ENCODE peak calls at places on chromosome 14, in four cellular contexts. One of them, this sample, is unnamed.

GRCh38 chr14:49464885-49465284 is 121.3 kb downstream of the RPS29 start:
- DNase-seq in A549: peak; percentile 20
- DNase-seq in GM12878: no peak
- DNase-seq in K562: peak; percentile 8
- DNase-seq in this sample: peak; percentile 17

GRCh38 chr14:34134484-34134883 is 183.6 kb upstream of the EGLN3 start:
- DNase-seq in K562: no peak
- DNase-seq in GM12878: no peak
- DNase-seq in A549: no peak
- DNase-seq in this sample: no peak

GRCh38 chr14:48584031-48584430 is 908.6 kb upstream of the MDGA2 start:
- DNase-seq in A549: no peak
- DNase-seq in K562: no peak
- DNase-seq in GM12878: no peak
- DNase-seq in this sample: no peak

GRCh38 chr14:45838597-45838996 is 585.6 kb upstream of the MIS18BP1 start:
- DNase-seq in K562: no peak
- DNase-seq in GM12878: peak; percentile 11
- DNase-seq in A549: no peak
- DNase-seq in this sample: peak; percentile 9

GRCh38 chr14:90426663-90427062 is 29.8 kb downstream of the CALM1 start:
- DNase-seq in K562: no peak
- DNase-seq in A549: no peak
- DNase-seq in GM12878: no peak
- DNase-seq in this sample: no peak

GRCh38 chr14:57189070-57189469 is 79.6 kb downstream of the EXOC5 start:
- DNase-seq in GM12878: no peak
- DNase-seq in K562: peak; percentile 13
- DNase-seq in A549: peak; percentile 39
- DNase-seq in this sample: peak; percentile 8

GRCh38 chr14:82779301-82779700 is 1245.6 kb upstream of the SEL1L start:
- DNase-seq in A549: no peak
- DNase-seq in K562: no peak
- DNase-seq in GM12878: no peak
- DNase-seq in this sample: no peak

GRCh38 chr14:95875831-95876768 is 532 bp upstream of the TUNAR start:
- DNase-seq in K562: no peak
- DNase-seq in GM12878: no peak
- DNase-seq in A549: no peak
- DNase-seq in this sample: no peak

GRCh38 chr14:73613046-73613383 is 698 bp downstream of the ACOT6 start:
- DNase-seq in A549: peak; percentile 52
- DNase-seq in GM12878: no peak
- DNase-seq in K562: no peak
- DNase-seq in this sample: peak; percentile 25

GRCh38 chr14:93015505-93015904 is 92.6 kb downstream of the CHGA start:
- DNase-seq in GM12878: no peak
- DNase-seq in A549: no peak
- DNase-seq in K562: no peak
- DNase-seq in this sample: no peak

GRCh38 chr14:96824283-96824682 is 27.1 kb downstream of the VRK1 start:
- DNase-seq in K562: no peak
- DNase-seq in A549: no peak
- DNase-seq in GM12878: no peak
- DNase-seq in this sample: no peak

GRCh38 chr14:69711065-69711464 is 55.9 kb upstream of the SRSF5 start:
- DNase-seq in GM12878: no peak
- DNase-seq in K562: no peak
- DNase-seq in A549: no peak
- DNase-seq in this sample: no peak

GRCh38 chr14:34875031-34875922 is at the start of gene BAZ1A:
- DNase-seq in K562: peak; percentile 72
- DNase-seq in A549: peak; percentile 90
- DNase-seq in GM12878: peak; percentile 41
- DNase-seq in this sample: peak; percentile 89

GRCh38 chr14:54435500-54435981 is 5.6 kb downstream of the CNIH1 start:
- DNase-seq in GM12878: no peak
- DNase-seq in A549: no peak
- DNase-seq in K562: peak; percentile 20
- DNase-seq in this sample: no peak

GRCh38 chr14:90512332-90512951 is 115.6 kb downstream of the CALM1 start:
- DNase-seq in A549: no peak
- DNase-seq in K562: no peak
- DNase-seq in GM12878: no peak
- DNase-seq in this sample: no peak

GRCh38 chr14:39766397-39767000 is 334.3 kb upstream of the FBXO33 start:
- DNase-seq in A549: no peak
- DNase-seq in GM12878: no peak
- DNase-seq in K562: no peak
- DNase-seq in this sample: no peak

GRCh38 chr14:99930420-99931274 is 134.6 kb upstream of the EVL start:
- DNase-seq in GM12878: peak; percentile 82
- DNase-seq in A549: no peak
- DNase-seq in K562: no peak
- DNase-seq in this sample: no peak
- TF ChIP-seq MAX in GM12878: no peak
- TF ChIP-seq MAX in A549: no peak
- TF ChIP-seq MAX in K562: no peak
- TF ChIP-seq MAX in this sample: no peak

GRCh38 chr14:85425507-85425906 is 104.4 kb upstream of the FLRT2 start:
- DNase-seq in A549: no peak
- DNase-seq in GM12878: no peak
- DNase-seq in K562: no peak
- DNase-seq in this sample: no peak
- TF ChIP-seq CTCF in A549: no peak
- TF ChIP-seq CTCF in GM12878: no peak
- TF ChIP-seq CTCF in K562: no peak
- TF ChIP-seq CTCF in this sample: no peak

DNA sequence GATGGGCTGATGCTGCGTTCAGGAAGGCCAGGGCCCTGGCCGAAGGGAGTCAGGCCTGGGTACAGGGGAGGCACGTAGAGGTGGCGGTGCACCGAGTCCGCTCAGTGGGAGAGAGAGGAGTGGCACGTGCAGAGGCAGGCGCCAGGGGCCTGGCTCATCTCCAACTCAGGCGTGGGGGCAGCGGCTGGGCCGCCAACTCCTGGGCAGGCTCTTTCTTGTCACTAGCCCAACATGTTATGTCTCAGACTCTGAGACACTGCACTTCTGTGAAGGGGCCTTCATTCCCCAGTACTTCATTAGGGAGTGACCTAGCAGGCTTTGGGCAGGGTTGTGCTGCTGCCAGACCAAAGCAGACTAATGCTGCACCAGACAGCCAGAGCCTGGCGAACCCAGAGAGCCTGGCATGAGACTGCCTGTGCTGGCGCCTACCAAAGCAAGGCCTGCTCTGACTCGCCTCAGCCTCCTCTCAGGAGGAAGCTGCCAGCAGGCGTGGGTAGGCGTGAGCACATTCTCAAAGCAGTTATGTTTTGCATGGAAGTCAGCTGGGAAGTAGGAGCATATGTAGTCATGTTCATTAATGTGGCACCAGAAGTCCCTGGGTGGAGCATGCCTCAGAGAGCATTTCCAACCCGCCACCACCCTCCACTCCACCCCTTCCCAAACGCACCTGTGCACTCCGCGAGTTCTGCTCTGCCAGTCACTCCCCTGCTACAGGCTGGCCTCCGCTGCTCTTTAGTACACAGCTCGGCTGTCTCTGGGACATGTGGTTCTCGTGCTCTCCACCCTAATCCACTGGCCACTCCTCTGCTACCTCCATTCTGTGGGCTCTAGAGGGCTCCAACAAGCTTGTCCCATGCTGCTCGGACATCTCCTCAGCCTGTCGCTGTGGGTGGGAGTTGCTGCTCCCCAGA is 9.7 kb downstream of the CKB start:
- DNase-seq in A549: no peak
- DNase-seq in K562: no peak
- DNase-seq in GM12878: no peak
- DNase-seq in this sample: no peak
- TF ChIP-seq MYC in A549: no peak
- TF ChIP-seq MYC in K562: no peak
- TF ChIP-seq MYC in GM12878: no peak
- TF ChIP-seq MYC in this sample: no peak

GRCh38 chr14:26966942-26967341 is 369.1 kb upstream of the NOVA1 start:
- DNase-seq in A549: peak; percentile 58
- DNase-seq in GM12878: no peak
- DNase-seq in K562: no peak
- DNase-seq in this sample: no peak
- TF ChIP-seq MAX in A549: no peak
- TF ChIP-seq MAX in GM12878: no peak
- TF ChIP-seq MAX in K562: no peak
- TF ChIP-seq MAX in this sample: no peak

DNA sequence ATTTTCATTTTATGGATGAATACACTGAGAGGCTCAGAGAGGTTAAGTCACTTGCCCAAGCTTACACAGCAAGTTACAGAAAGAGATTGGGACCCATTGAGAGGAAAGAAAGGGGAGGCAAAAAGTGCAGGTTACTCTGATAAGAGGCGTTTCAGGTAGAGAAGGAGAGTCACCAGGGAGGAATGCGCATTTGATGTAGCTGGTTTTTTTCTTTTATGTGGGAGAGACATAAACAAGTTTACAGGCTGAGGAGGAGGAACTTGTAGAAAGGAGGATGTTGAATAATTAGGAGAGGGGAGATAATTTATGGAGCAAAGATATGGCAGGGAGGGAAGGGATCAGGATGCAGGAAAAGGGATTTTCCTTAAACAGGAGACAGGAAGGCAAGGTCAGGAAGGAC is 297.0 kb downstream of the PCNX1 start:
- DNase-seq in K562: no peak
- DNase-seq in GM12878: no peak
- DNase-seq in A549: no peak
- DNase-seq in this sample: no peak
- TF ChIP-seq CTCF in K562: no peak
- TF ChIP-seq CTCF in GM12878: no peak
- TF ChIP-seq CTCF in A549: no peak
- TF ChIP-seq CTCF in this sample: no peak

This sample was measured in NB4.